ENCODE peak calls at places on chromosomes 5 and 9, in six cellular contexts. X, I, E, T, Z and K are unnamed samples.

GRCh38 chr5:56011835-56012234 is 17.1 kb upstream of the IL6ST start:
- DNase-seq in X (no peak), I (no peak), E (no peak), T (no peak), Z (no peak), K (no peak)

GRCh38 chr5:136674178-136674577 is 308.8 kb upstream of the TRPC7 start:
- DNase-seq in X (no peak), I (no peak), E (no peak), T (no peak), Z (no peak), K (no peak)

GRCh38 chr5:128711216-128711615 is 173.2 kb upstream of the FBN2 start:
- DNase-seq in X (no peak), I (no peak), E (no peak), T (no peak), Z (no peak), K (no peak)

GRCh38 chr5:142827934-142828576 is 57.9 kb downstream of the ARHGAP26 start:
- DNase-seq in X (no peak), I (no peak), E (no peak), T (no peak), Z (no peak), K (no peak)

GRCh38 chr5:3251784-3252183 is 343.8 kb upstream of the IRX1 start:
- DNase-seq in X (no peak), I (no peak), E (no peak), T (no peak), Z (no peak), K (peak)

GRCh38 chr5:122915717-122916399 is 70.4 kb downstream of the SNX24 start:
- DNase-seq in X (no peak), I (no peak), E (no peak), T (no peak), Z (no peak), K (no peak)

GRCh38 chr9:93228453-93228852 is 44.5 kb downstream of the WNK2 start:
- DNase-seq in X (no peak), I (no peak), E (no peak), T (no peak), Z (no peak), K (no peak)

GRCh38 chr5:74052441-74052840 is 426.4 kb downstream of the ARHGEF28 start:
- DNase-seq in X (no peak), I (no peak), E (no peak), T (no peak), Z (no peak), K (no peak)